ENCODE peak calls at places on chromosomes 3 and 15, in six cellular contexts. J is A172, G is hypothalamus, K is GM23248, C is SW480, L is NCI-H1930. H is an unnamed sample.

GRCh38 chr3:166731701-166732100 is 648.4 kb downstream of the ZBBX start:
- DNase-seq in J (no peak), G (no peak), K (no peak), C (no peak), L (no peak), H (no peak)

GRCh38 chr3:177928156-177928555 is 608.1 kb upstream of the KCNMB2 start:
- DNase-seq in J (peak), G (no peak), K (peak), C (peak), L (no peak), H (no peak)

GRCh38 chr3:37863949-37864822 is 2.5 kb downstream of the CTDSPL start:
- DNase-seq in J (no peak), G (no peak), K (peak), C (peak), L (no peak), H (no peak)

GRCh38 chr15:89680282-89680873 is 1.2 kb upstream of the PLIN1 start:
- DNase-seq in J (peak), G (peak), K (peak), C (no peak), L (no peak), H (no peak)

GRCh38 chr3:55180161-55180560 is 252.3 kb upstream of the LRTM1 start:
- DNase-seq in J (no peak), G (no peak), K (peak), C (no peak), L (no peak), H (no peak)

GRCh38 chr15:85429522-85429921 is 49.1 kb downstream of the AKAP13 start:
- DNase-seq in J (no peak), G (no peak), K (no peak), C (no peak), L (no peak), H (no peak)

GRCh38 chr3:45655906-45656305 is 33.3 kb upstream of the SACM1L start:
- DNase-seq in J (no peak), G (no peak), K (no peak), C (no peak), L (no peak), H (no peak)

GRCh38 chr3:151479452-151479851 is 18.6 kb upstream of the IGSF10 start:
- DNase-seq in J (no peak), G (no peak), K (no peak), C (no peak), L (no peak), H (no peak)

GRCh38 chr3:99865321-99865720 is 47.7 kb downstream of the CMSS1 start:
- DNase-seq in J (no peak), G (no peak), K (peak), C (no peak), L (no peak), H (no peak)

GRCh38 chr15:25725758-25726157 is 137.4 kb downstream of the ATP10A start:
- DNase-seq in J (no peak), G (no peak), K (no peak), C (no peak), L (no peak), H (no peak)

GRCh38 chr3:163056874-163057497 is 1560.4 kb downstream of the OTOL1 start:
- DNase-seq in J (peak), G (no peak), K (peak), C (peak), L (peak), H (peak)

GRCh38 chr3:129890125-129890524 is 3.4 kb downstream of the TMCC1 start:
- DNase-seq in J (peak), G (no peak), K (no peak), C (peak), L (no peak), H (peak)

GRCh38 chr15:70447927-70448698 is 315.2 kb downstream of the UACA start:
- DNase-seq in J (no peak), G (peak), K (no peak), C (no peak), L (no peak), H (no peak)

GRCh38 chr3:134250717-134251220 is at the start of gene RYK:
- DNase-seq in J (peak), G (peak), K (peak), C (peak), L (peak), H (peak)

GRCh38 chr3:196559826-196560225 is 8.5 kb downstream of the WDR53 start:
- DNase-seq in J (peak), G (no peak), K (peak), C (no peak), L (no peak), H (no peak)

GRCh38 chr3:54578417-54578816 is 349.4 kb downstream of the LRTM1 start:
- DNase-seq in J (no peak), G (no peak), K (peak), C (no peak), L (no peak), H (no peak)

GRCh38 chr3:24222165-24222805 is 272.4 kb downstream of the THRB start:
- DNase-seq in J (no peak), G (no peak), K (no peak), C (no peak), L (no peak), H (no peak)

GRCh38 chr3:82816086-82816485 is 1054.6 kb upstream of the GBE1 start:
- DNase-seq in J (no peak), G (no peak), K (no peak), C (no peak), L (no peak), H (no peak)

GRCh38 chr3:149270180-149270579 is 48.6 kb upstream of the CP start:
- DNase-seq in J (no peak), G (no peak), K (no peak), C (no peak), L (no peak), H (no peak)

GRCh38 chr15:79007066-79007465 is 62.2 kb upstream of the CTSH start:
- DNase-seq in J (peak), G (no peak), K (peak), C (no peak), L (no peak), H (no peak)

GRCh38 chr3:53791317-53791716 is 54.9 kb downstream of the CHDH start:
- DNase-seq in J (no peak), G (no peak), K (no peak), C (no peak), L (no peak), H (no peak)

GRCh38 chr3:8318002-8318649 is 183.5 kb upstream of the LMCD1 start:
- DNase-seq in J (no peak), G (no peak), K (peak), C (no peak), L (no peak), H (no peak)

GRCh38 chr15:82810863-82811421 is 1.5 kb downstream of the WHAMM start:
- DNase-seq in J (no peak), G (no peak), K (peak), C (peak), L (no peak), H (no peak)

GRCh38 chr3:135471911-135472310 is 493.6 kb upstream of the PPP2R3A start:
- DNase-seq in J (no peak), G (no peak), K (no peak), C (no peak), L (no peak), H (no peak)

GRCh38 chr3:83514130-83514914 is 1444.5 kb upstream of the CADM2 start:
- DNase-seq in J (peak), G (no peak), K (no peak), C (no peak), L (no peak), H (no peak)

GRCh38 chr3:74268753-74269152 is 345.7 kb downstream of the CNTN3 start:
- DNase-seq in J (no peak), G (no peak), K (peak), C (no peak), L (no peak), H (no peak)

GRCh38 chr15:25862469-25863066 is 559 bp downstream of the ATP10A start:
- DNase-seq in J (no peak), G (no peak), K (peak), C (no peak), L (no peak), H (no peak)

GRCh38 chr3:194555175-194556062 is 68.6 kb upstream of the ATP13A3 start:
- DNase-seq in J (no peak), G (no peak), K (no peak), C (no peak), L (no peak), H (no peak)

GRCh38 chr3:32510075-32510724 is 7.5 kb upstream of the CMTM6 start:
- DNase-seq in J (peak), G (peak), K (peak), C (peak), L (no peak), H (peak)

GRCh38 chr3:15665510-15666150 is 64.1 kb downstream of the BTD start:
- DNase-seq in J (no peak), G (no peak), K (peak), C (no peak), L (no peak), H (no peak)

GRCh38 chr3:56930706-56931105 is 129.0 kb upstream of the ARHGEF3 start:
- DNase-seq in J (peak), G (no peak), K (peak), C (no peak), L (no peak), H (no peak)

GRCh38 chr3:20846081-20846480 is 660.1 kb upstream of the SGO1 start:
- DNase-seq in J (no peak), G (no peak), K (no peak), C (no peak), L (no peak), H (no peak)

GRCh38 chr15:78509726-78510312 is 2.4 kb downstream of the HYKK start:
- DNase-seq in J (no peak), G (no peak), K (no peak), C (no peak), L (no peak), H (no peak)

GRCh38 chr3:194586839-194587238 is 46.4 kb downstream of the TMEM44 start:
- DNase-seq in J (peak), G (no peak), K (peak), C (no peak), L (no peak), H (no peak)

GRCh38 chr3:125960456-125961288 is 8.3 kb upstream of the ROPN1B start:
- DNase-seq in J (no peak), G (no peak), K (peak), C (no peak), L (no peak), H (no peak)

H was measured in germinal center.